ENCODE peak calls at places on chromosomes 11 and 22, in five cellular contexts. L is kidney epithelial cell, D is dorsolateral prefrontal cortex, A is left ventricle myocardium inferior, X is Peyer's patch. R is an unnamed sample. For H3K27me3, the result is how much of the 10 kb centered on the place peaks cover.

GRCh38 chr11:16917941-16918340 is 96.3 kb downstream of the PLEKHA7 start:
- DNase-seq in L (no peak), X (no peak), A (no peak), D (no peak), R (no peak)

GRCh38 chr11:26102325-26102724 is 229.6 kb upstream of the ANO3 start:
- DNase-seq in L (no peak), A (no peak), X (no peak), D (no peak), R (no peak)

GRCh38 chr11:95671768-95672167 is 117.8 kb downstream of the FAM76B start:
- DNase-seq in D (no peak), L (no peak), X (no peak), A (no peak), R (no peak)

GRCh38 chr11:102849319-102849718 is 5.9 kb upstream of the MMP3 start:
- DNase-seq in L (no peak), A (no peak), X (no peak), D (no peak), R (no peak)

GRCh38 chr11:282171-282570 is 4.0 kb downstream of the NLRP6 start:
- DNase-seq in L (no peak), D (no peak), X (no peak), A (no peak), R (no peak)

GRCh38 chr11:11545285-11546275 is 76.2 kb downstream of the GALNT18 start:
- DNase-seq in L (no peak), D (no peak), X (no peak), A (no peak), R (no peak)

GRCh38 chr11:17267576-17267975 is 9.0 kb upstream of the NUCB2 start:
- DNase-seq in L (peak), A (no peak), X (no peak), D (no peak), R (no peak)

GRCh38 chr11:114678125-114679036 is at the start of gene NXPE2:
- DNase-seq in X (no peak), L (peak), A (no peak), D (no peak), R (no peak)

GRCh38 chr11:62885137-62885536 is 4.4 kb downstream of the SLC3A2 start:
- DNase-seq in L (no peak), X (no peak), A (no peak), D (no peak), R (no peak)

GRCh38 chr11:109426442-109426841 is 4.5 kb downstream of the C11orf87 start:
- DNase-seq in A (no peak), L (no peak), D (no peak), X (no peak), R (no peak)

GRCh38 chr22:39429186-39429585 is 27.6 kb upstream of the MGAT3 start:
- DNase-seq in D (no peak), X (no peak), A (no peak), L (no peak), R (no peak)
- H3K4me3 ChIP-seq in D (no peak), X (no peak), A (no peak), L (no peak), R (no peak)

GRCh38 chr11:69893631-69894030 is 74.4 kb upstream of the FGF3 start:
- DNase-seq in L (no peak), X (no peak), A (no peak), D (no peak), R (no peak)
- H3K27me3 ChIP-seq in L (under half), X (under half), A (half or more), D (under half), R (half or more)

GRCh38 chr11:73334244-73335203 is 26.4 kb downstream of the ARHGEF17 start:
- DNase-seq in L (peak), A (peak), X (peak), D (no peak), R (peak)
- TF ChIP-seq CTCF in L (no peak), A (no peak), X (no peak), D (no peak), R (no peak)

DNA sequence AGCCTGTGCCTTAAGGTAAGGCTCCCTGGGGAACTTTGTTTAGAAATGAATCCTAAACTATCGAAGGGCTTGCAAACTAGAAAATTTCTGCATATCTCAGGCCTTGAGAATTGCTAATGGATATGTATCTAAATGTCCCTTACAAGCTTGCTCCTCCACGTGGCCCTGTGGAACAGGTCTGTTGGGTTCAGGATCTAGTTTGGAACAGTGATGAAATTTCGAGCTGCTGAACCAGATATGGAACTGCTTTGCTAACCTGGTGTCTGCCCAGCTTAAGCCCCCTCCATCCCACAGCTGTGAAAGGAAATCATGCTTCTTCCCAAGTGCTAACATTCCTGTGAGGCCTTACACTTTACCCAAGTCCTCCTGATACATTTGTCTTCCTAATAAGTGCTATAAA is 11.6 kb downstream of the SREBF2 start:
- DNase-seq in D (no peak), A (no peak), L (no peak), X (no peak), R (no peak)
- H3K4me3 ChIP-seq in D (no peak), A (no peak), L (no peak), X (no peak), R (no peak)

GRCh38 chr11:124841186-124841585 is 24.0 kb upstream of the ROBO3 start:
- DNase-seq in X (no peak), L (no peak), D (no peak), A (no peak), R (no peak)

GRCh38 chr11:124840666-124841065 is 24.6 kb upstream of the ROBO3 start:
- DNase-seq in L (no peak), X (no peak), A (no peak), D (no peak), R (no peak)

GRCh38 chr11:124837491-124837856 is 27.8 kb upstream of the ROBO3 start:
- DNase-seq in X (no peak), A (no peak), L (peak), D (no peak), R (peak)

GRCh38 chr11:124839972-124840621 is 25.1 kb upstream of the ROBO3 start:
- DNase-seq in D (no peak), L (no peak), A (no peak), X (no peak), R (no peak)

DNA sequence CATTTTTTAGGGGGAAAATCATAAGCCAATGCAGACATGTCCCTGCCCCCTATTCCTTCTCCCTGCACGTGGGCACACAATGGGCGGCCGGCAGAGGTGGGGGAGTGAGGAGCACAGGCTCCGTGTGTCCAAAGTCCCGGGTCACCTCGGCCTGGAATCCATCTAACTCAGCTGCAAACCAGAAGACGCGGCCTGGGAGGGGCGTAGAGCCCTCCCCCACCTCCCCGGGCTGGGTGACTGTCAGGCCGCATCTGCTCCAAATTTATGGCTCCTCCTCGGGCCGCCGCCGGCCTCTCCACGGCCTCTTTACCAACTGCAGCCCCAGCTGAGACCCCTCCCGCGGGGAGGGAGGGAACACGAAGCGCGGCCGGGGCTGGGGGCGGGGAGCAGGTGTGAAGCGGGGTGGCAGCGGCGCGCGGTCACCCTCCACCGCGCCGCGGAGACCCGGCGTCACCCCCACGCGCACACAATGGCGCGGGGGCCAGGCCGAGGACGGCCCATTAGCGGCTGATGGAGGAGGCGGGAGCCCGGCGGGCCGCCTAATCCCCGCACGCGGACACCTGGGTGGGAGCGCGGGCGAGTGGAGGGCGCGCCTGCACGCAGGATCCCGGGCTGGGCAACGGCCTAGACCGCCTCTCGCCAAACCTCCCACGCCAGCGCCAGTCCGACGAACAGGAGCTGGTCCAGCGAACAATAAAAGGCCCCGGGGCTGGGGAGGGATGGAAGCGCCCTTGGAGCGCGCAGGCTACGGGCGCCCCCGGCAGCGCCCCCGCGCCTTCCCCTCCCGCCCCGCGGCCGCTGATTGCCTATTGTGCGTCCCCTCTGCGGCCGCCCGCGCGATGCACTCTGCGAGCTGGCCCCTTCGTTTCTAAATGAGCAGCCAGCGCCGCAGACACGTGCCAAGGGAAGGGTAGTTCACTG is 25.9 kb upstream of the ROBO3 start:
- DNase-seq in X (no peak), D (no peak), A (no peak), L (no peak), R (no peak)
- H3K27me3 ChIP-seq in X (under half), D (under half), A (half or more), L (half or more), R (half or more)

DNA sequence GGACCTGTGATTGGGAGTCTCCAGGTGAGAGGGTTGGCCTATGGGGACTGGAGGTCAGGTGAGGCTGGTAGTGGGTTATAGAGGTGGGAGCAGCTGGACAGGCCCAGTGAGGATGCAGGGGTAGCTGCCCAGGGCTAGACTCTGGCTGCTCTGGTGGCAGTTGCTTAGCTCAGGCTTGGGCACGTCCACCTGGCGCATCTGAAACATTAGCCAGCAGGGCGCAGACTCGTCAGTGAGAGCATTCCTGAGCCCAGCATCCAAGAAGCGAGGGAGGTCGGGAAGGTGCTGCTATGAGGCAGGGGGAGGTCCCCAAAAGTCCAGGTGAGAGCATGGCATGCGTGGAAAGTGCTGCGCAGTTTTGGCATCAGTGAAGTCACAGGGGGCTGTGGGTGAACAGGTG is 3.5 kb upstream of the GGT1 start:
- DNase-seq in X (no peak), L (no peak), A (no peak), D (no peak), R (no peak)
- TF ChIP-seq CTCF in X (no peak), L (no peak), A (no peak), D (no peak), R (no peak)

GRCh38 chr22:37420656-37421467 is 6.4 kb downstream of the ELFN2 start:
- DNase-seq in D (no peak), L (no peak), A (no peak), X (no peak), R (no peak)
- H3K4me3 ChIP-seq in D (no peak), L (peak), A (peak), X (no peak), R (peak)